ENCODE peak calls at places on chromosomes 7 and 10, in four cellular contexts. D is GM12878, N is HepG2, S is K562. H is an unnamed sample.
A peak's percentile ranks its signal among the peaks of the same experiment; 100 is the strongest.

GRCh38 chr7:111312966-111313365 is 222.0 kb downstream of the LRRN3 start:
- DNase-seq in N (peak; percentile 13), D (no peak), S (no peak), H (no peak)

GRCh38 chr7:149865437-149865836 is 8.3 kb upstream of the ATP6V0E2 start:
- DNase-seq in N (no peak), S (no peak), D (no peak), H (no peak)

GRCh38 chr10:100357073-100357858 is 10.2 kb downstream of the SCD start:
- DNase-seq in D (no peak), N (no peak), S (no peak), H (no peak)

GRCh38 chr10:56178210-56178609 is 182.8 kb downstream of the ZWINT start:
- DNase-seq in S (no peak), D (no peak), N (no peak), H (no peak)

GRCh38 chr7:44891372-44891771 is 6.0 kb upstream of the PURB start:
- DNase-seq in N (no peak), D (no peak), S (no peak), H (no peak)

GRCh38 chr7:113519447-113519846 is 399.4 kb downstream of the PPP1R3A start:
- DNase-seq in D (no peak), S (no peak), N (no peak), H (no peak)

GRCh38 chr10:6579193-6579903 is 728 bp downstream of the PRKCQ start:
- DNase-seq in D (no peak), N (no peak), S (no peak), H (no peak)

GRCh38 chr7:94781236-94781635 is 125.3 kb upstream of the SGCE start:
- DNase-seq in S (no peak), D (no peak), N (no peak), H (no peak)

GRCh38 chr10:35778344-35778743 is 136.2 kb upstream of the FZD8 start:
- DNase-seq in N (no peak), D (no peak), S (no peak), H (no peak)

GRCh38 chr7:70520604-70521003 is 611.3 kb upstream of the GALNT17 start:
- DNase-seq in S (no peak), N (peak; percentile 52), D (no peak), H (no peak)

GRCh38 chr10:108422286-108422685 is 1257.8 kb upstream of the SORCS1 start:
- DNase-seq in S (no peak), D (no peak), N (no peak), H (no peak)

GRCh38 chr10:74842301-74842700 is 15.9 kb downstream of the KAT6B start:
- DNase-seq in D (no peak), N (no peak), S (no peak), H (no peak)

GRCh38 chr10:79552143-79552542 is 8.1 kb downstream of the SFTPA2 start:
- DNase-seq in N (no peak), D (no peak), S (no peak), H (no peak)

GRCh38 chr7:4800487-4800886 is 25.1 kb downstream of the AP5Z1 start:
- DNase-seq in N (no peak), D (no peak), S (no peak), H (no peak)

GRCh38 chr7:15049157-15049556 is 146.6 kb upstream of the DGKB start:
- DNase-seq in D (no peak), S (no peak), N (no peak), H (no peak)

GRCh38 chr7:136194843-136195242 is 217.7 kb upstream of the MTPN start:
- DNase-seq in S (no peak), D (no peak), N (no peak), H (no peak)

GRCh38 chr7:101300465-101301376 is 20.9 kb downstream of the IFT22 start:
- DNase-seq in D (no peak), S (no peak), N (no peak), H (no peak)

GRCh38 chr7:70542750-70543376 is 589.1 kb upstream of the GALNT17 start:
- DNase-seq in N (no peak), S (no peak), D (no peak), H (no peak)

GRCh38 chr7:117269895-117270294 is 53.0 kb downstream of the WNT2 start:
- DNase-seq in S (no peak), N (no peak), D (no peak), H (no peak)

GRCh38 chr10:124693801-124694416 is 50.3 kb downstream of the FAM53B start:
- DNase-seq in S (no peak), D (no peak), N (no peak), H (no peak)

GRCh38 chr10:132532174-132532573 is 5.4 kb upstream of the INPP5A start:
- DNase-seq in D (no peak), S (no peak), N (no peak), H (no peak)

GRCh38 chr10:101122270-101123084 is 8.6 kb upstream of the TLX1 start:
- DNase-seq in D (no peak), N (no peak), S (no peak), H (no peak)

GRCh38 chr7:22435105-22435504 is 64.9 kb downstream of the STEAP1B start:
- DNase-seq in N (no peak), S (no peak), D (peak; percentile 68), H (no peak)

GRCh38 chr7:105164751-105165150 is 150.7 kb downstream of the KMT2E start:
- DNase-seq in D (no peak), S (no peak), N (no peak), H (no peak)

GRCh38 chr7:138032775-138033174 is 30.9 kb upstream of the CREB3L2 start:
- DNase-seq in S (no peak), D (no peak), N (no peak), H (no peak)

GRCh38 chr10:57338823-57339558 is 928.7 kb downstream of the IPMK start:
- DNase-seq in N (peak; percentile 45), D (peak; percentile 7), S (peak; percentile 37), H (no peak)

GRCh38 chr10:72772031-72772430 is 80.1 kb downstream of the MCU start:
- DNase-seq in S (no peak), N (no peak), D (no peak), H (no peak)

GRCh38 chr10:3754727-3755439 is 30.1 kb downstream of the KLF6 start:
- DNase-seq in N (peak; percentile 60), S (peak; percentile 22), D (no peak), H (no peak)

GRCh38 chr10:99945286-99945685 is 64.5 kb downstream of the DNMBP start:
- DNase-seq in S (no peak), D (no peak), N (no peak), H (no peak)

GRCh38 chr10:79436850-79437103 is 8.6 kb downstream of the ZCCHC24 start:
- DNase-seq in S (no peak), D (no peak), N (no peak), H (no peak)

GRCh38 chr7:23157679-23158078 is 24.2 kb upstream of the NUP42 start:
- DNase-seq in N (no peak), S (no peak), D (no peak), H (no peak)

GRCh38 chr7:91162415-91162814 is 101.8 kb upstream of the FZD1 start:
- DNase-seq in N (no peak), S (no peak), D (no peak), H (no peak)

GRCh38 chr7:154917214-154918160 is 85.4 kb downstream of the PAXIP1 start:
- DNase-seq in S (no peak), N (no peak), D (no peak), H (no peak)

GRCh38 chr10:50809596-50809995 is 69.9 kb downstream of the ASAH2B start:
- DNase-seq in D (no peak), N (no peak), S (no peak), H (no peak)

GRCh38 chr7:74483402-74484336 is 30.0 kb downstream of the GTF2IRD1 start:
- DNase-seq in S (no peak), N (no peak), D (no peak), H (no peak)

GRCh38 chr7:74481458-74482324 is 28.0 kb downstream of the GTF2IRD1 start:
- DNase-seq in N (no peak), S (no peak), D (no peak), H (no peak)

GRCh38 chr7:74480861-74481417 is 27.2 kb downstream of the GTF2IRD1 start:
- DNase-seq in N (no peak), D (no peak), S (no peak), H (no peak)

GRCh38 chr7:74479961-74480829 is 26.5 kb downstream of the GTF2IRD1 start:
- DNase-seq in N (peak; percentile 62), S (no peak), D (no peak), H (peak; percentile 78)

GRCh38 chr7:74482629-74483401 is 29.1 kb downstream of the GTF2IRD1 start:
- DNase-seq in S (no peak), N (peak; percentile 62), D (no peak), H (no peak)
- TF ChIP-seq CBFB in S (no peak), N (no peak), D (no peak), H (no peak)

GRCh38 chr7:131848033-131848432 is 291.6 kb upstream of the PODXL start:
- DNase-seq in S (no peak), N (no peak), D (no peak), H (no peak)

GRCh38 chr7:131840291-131840690 is 283.9 kb upstream of the PODXL start:
- DNase-seq in N (no peak), D (no peak), S (no peak), H (no peak)

GRCh38 chr7:131844380-131844779 is 288.0 kb upstream of the PODXL start:
- DNase-seq in N (no peak), D (no peak), S (no peak), H (no peak)

GRCh38 chr7:131845573-131846337 is 289.3 kb upstream of the PODXL start:
- DNase-seq in S (no peak), N (no peak), D (no peak), H (no peak)

DNA sequence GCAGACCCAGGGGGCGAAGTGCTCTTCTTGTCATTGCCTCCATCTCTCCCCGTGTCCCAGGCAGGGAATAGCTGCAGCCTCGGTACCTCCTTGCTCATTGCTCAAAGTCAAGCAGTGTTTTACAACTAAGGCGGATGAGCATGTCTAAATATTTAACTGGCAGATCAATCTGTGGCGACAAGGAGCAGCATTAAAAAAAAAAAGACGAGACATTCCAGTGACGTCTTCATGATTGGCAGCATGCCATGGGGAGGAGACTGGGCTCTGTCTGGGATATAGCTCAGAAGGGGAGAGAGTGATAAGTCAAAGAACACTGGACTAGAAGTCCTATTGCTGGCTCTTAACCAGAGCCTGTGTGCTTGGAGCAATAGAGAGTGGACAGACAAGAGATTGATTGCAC is 287.4 kb upstream of the PODXL start:
- DNase-seq in N (no peak), S (no peak), D (no peak), H (no peak)
- TF ChIP-seq ATF2 in N (no peak), S (no peak), D (no peak), H (no peak)

DNA sequence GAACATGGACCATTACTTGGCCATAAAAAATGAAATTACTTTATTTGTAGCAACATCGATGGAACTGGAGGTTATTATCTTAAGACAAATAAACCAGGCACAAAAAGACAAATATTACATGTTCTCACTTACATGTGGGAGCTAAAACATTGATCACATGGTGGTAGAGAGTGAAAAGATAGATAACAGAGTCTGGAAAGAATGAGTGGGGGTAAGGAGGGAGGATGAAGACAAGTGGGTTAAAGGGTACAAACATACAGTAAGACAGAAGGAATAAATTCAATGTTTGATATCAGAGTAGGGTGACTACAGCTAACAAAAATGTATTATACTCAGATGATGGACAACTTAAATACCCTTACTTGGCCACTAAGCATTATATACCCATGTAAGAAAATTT is 100.0 kb upstream of the WNT16 start:
- DNase-seq in S (no peak), N (no peak), D (no peak), H (no peak)
- TF ChIP-seq CBFB in S (no peak), N (no peak), D (no peak), H (no peak)

DNA sequence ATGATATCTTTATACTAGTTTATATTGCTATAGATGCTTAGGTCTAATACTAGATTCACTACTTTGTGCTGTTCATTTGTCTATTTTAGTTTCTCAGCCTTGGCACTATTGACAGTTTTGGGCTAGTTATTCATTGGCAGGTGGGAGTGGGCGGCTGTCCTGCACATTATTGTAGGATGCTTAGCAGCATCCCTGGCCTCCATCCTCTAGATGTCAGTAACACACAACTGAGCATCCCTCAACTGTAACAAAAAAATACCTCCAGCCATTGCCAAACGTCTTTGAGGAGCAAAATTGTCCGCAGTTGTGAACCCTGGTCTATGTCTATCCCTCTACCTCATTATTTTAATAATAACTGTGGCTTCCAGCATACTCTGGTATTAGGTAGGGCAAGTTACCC is 34.4 kb upstream of the PNLIP start:
- DNase-seq in S (no peak), N (no peak), D (no peak), H (no peak)
- TF ChIP-seq ATF2 in S (no peak), N (no peak), D (no peak), H (no peak)